ENCODE peak calls at places on chromosomes 11 and 22, in ten cellular contexts. S is PC-3; J is HFFc6; W is stimulated activated CD4-positive, alpha-beta T cell treated with anti-CD3 and anti-CD28 coated beads, Interleukin-12 subunit alpha, Interleukin-12 subunit beta, amount 100 ng/mL, for 48 hours; U is hippocampal formation; V is naive B cell; Y is HT1080; X is NAMALWA; I is mammary epithelial cell; N is ELF-1. E is an unnamed sample.

GRCh38 chr22:50146440-50147228 is 23.9 kb upstream of the PANX2 start:
- DNase-seq in S (no peak), J (peak; percentile 72), W (no peak), U (peak; percentile 68), V (peak; percentile 14), Y (peak; percentile 52), X (no peak), I (peak; percentile 54), N (peak; percentile 20), E (no peak)

GRCh38 chr11:106281455-106282173 is 204.2 kb downstream of the AASDHPPT start:
- DNase-seq in S (peak; percentile 98), J (peak; percentile 76), W (no peak), U (no peak), V (no peak), Y (peak; percentile 84), X (no peak), I (peak; percentile 86), N (no peak), E (no peak)

GRCh38 chr11:104668797-104669463 is 229.3 kb downstream of the CASP12 start:
- DNase-seq in S (peak; percentile 98), J (peak; percentile 12), W (no peak), U (no peak), V (no peak), Y (peak; percentile 84), X (no peak), I (peak; percentile 84), N (no peak), E (no peak)

GRCh38 chr11:118314985-118315384 is 10.5 kb downstream of the CD3E start:
- DNase-seq in S (peak; percentile 80), J (no peak), W (no peak), U (no peak), V (no peak), Y (no peak), X (no peak), I (no peak), N (no peak), E (no peak)

GRCh38 chr11:121194731-121195596 is 93.9 kb downstream of the TECTA start:
- DNase-seq in S (peak; percentile 91), J (peak; percentile 57), W (peak; percentile 32), U (peak; percentile 46), V (peak; percentile 53), Y (peak; percentile 31), X (peak; percentile 85), I (peak; percentile 41), N (peak; percentile 47), E (no peak)

GRCh38 chr11:10302744-10303557 is 1.9 kb upstream of the ADM start:
- DNase-seq in S (peak; percentile 67), J (peak; percentile 58), W (peak; percentile 47), U (peak; percentile 58), V (peak; percentile 69), Y (no peak), X (peak; percentile 51), I (peak; percentile 67), N (peak; percentile 75), E (peak; percentile 59)

GRCh38 chr11:34238533-34238932 is 119.3 kb downstream of the ABTB2 start:
- DNase-seq in S (no peak), J (no peak), W (no peak), U (no peak), V (no peak), Y (no peak), X (no peak), I (no peak), N (no peak), E (no peak)

GRCh38 chr11:3853935-3854659 is 1.4 kb upstream of the STIM1 start:
- DNase-seq in S (no peak), J (no peak), W (peak; percentile 52), U (no peak), V (peak; percentile 91), Y (no peak), X (peak; percentile 90), I (peak; percentile 9), N (no peak), E (peak; percentile 61)

GRCh38 chr22:48100685-48101417 is 1338.4 kb downstream of the TBC1D22A start:
- DNase-seq in S (no peak), J (no peak), W (no peak), U (no peak), V (no peak), Y (no peak), X (no peak), I (no peak), N (no peak), E (no peak)

GRCh38 chr11:5257296-5257695 is 2.7 kb upstream of the HBG2 start:
- DNase-seq in S (no peak), J (no peak), W (no peak), U (no peak), V (no peak), Y (no peak), X (no peak), I (no peak), N (no peak), E (no peak)

GRCh38 chr22:38850941-38851849 is 7.4 kb upstream of the NPTXR start:
- DNase-seq in S (peak; percentile 56), J (peak; percentile 72), W (no peak), U (no peak), V (no peak), Y (peak; percentile 87), X (no peak), I (peak; percentile 60), N (no peak), E (no peak)

E was measured in activated B cell treated with CpG ODN at 0.5 μM for 24 hours.